ENCODE peak calls at places on chromosomes 2 and 18, in seven cellular contexts. D is DMS153; J is activated CD4-positive, alpha-beta T cell treated with anti-CD3 and anti-CD28 coated beads, Interleukin-2, amount 50 U/mL, for 48 hours; Q is OCI-LY7; G is left lung; B is stimulated activated CD8-positive, alpha-beta memory T cell treated with anti-CD3 and anti-CD28 coated beads, Interleukin-2, amount 100 ng/mL, for 48 hours; R is tibial artery. H is an unnamed sample.

GRCh38 chr18:77020561-77020960 is 112.0 kb downstream of the MBP start:
- DNase-seq in D (no peak), G (no peak), J (no peak), B (no peak), R (no peak), Q (no peak), H (no peak)

GRCh38 chr2:147511491-147511948 is 333.3 kb upstream of the ACVR2A start:
- DNase-seq in D (no peak), B (no peak), Q (no peak), G (no peak), R (peak), J (no peak), H (no peak)

GRCh38 chr2:76958749-76959148 is 563.4 kb downstream of the LRRTM4 start:
- DNase-seq in D (no peak), R (no peak), Q (no peak), J (no peak), B (no peak), G (no peak), H (no peak)

GRCh38 chr2:104127049-104127770 is 726.7 kb upstream of the POU3F3 start:
- DNase-seq in G (no peak), B (no peak), D (no peak), R (no peak), Q (no peak), J (no peak), H (no peak)

GRCh38 chr2:197125000-197125399 is 185.6 kb downstream of the ANKRD44 start:
- DNase-seq in R (no peak), Q (no peak), G (no peak), B (no peak), J (no peak), D (no peak), H (no peak)

GRCh38 chr2:196244516-196244915 is 73.1 kb upstream of the STK17B start:
- DNase-seq in R (no peak), D (no peak), J (no peak), G (no peak), B (no peak), Q (no peak), H (no peak)

GRCh38 chr2:139142252-139142651 is 362.1 kb upstream of the NXPH2 start:
- DNase-seq in R (no peak), Q (peak), D (no peak), G (no peak), B (no peak), J (no peak), H (no peak)

GRCh38 chr2:85933753-85934594 is 45.2 kb upstream of the ST3GAL5 start:
- DNase-seq in G (no peak), B (no peak), J (no peak), R (no peak), Q (no peak), D (no peak), H (no peak)

GRCh38 chr2:113858764-113859163 is 31.1 kb upstream of the ACTR3 start:
- DNase-seq in B (no peak), R (no peak), D (no peak), G (no peak), J (no peak), Q (no peak), H (no peak)

GRCh38 chr2:47767880-47768609 is 14.9 kb upstream of the MSH6 start:
- DNase-seq in G (peak), D (no peak), Q (peak), J (peak), R (peak), B (peak), H (peak)